ENCODE peak calls at places on chromosome 9, in ten cellular contexts. U, P, K, H, B, Y, C, V, T and X are unnamed samples.

GRCh38 chr9:20500101-20500500 is 122.2 kb downstream of the MLLT3 start:
- DNase-seq in U (no peak), P (no peak), K (no peak), H (no peak), B (no peak), Y (no peak), C (no peak), V (no peak), T (no peak), X (no peak)

GRCh38 chr9:16460711-16461110 is 409.8 kb downstream of the BNC2 start:
- DNase-seq in U (no peak), P (no peak), K (no peak), H (no peak), B (no peak), Y (no peak), C (no peak), V (no peak), T (no peak), X (no peak)

GRCh38 chr9:95313010-95313498 is 4.5 kb downstream of the FANCC start:
- DNase-seq in U (peak; percentile 73), P (peak; percentile 43), K (no peak), H (peak; percentile 55), B (peak; percentile 77), Y (peak; percentile 80), C (no peak), V (peak; percentile 92), T (peak; percentile 57), X (no peak)

GRCh38 chr9:121253162-121253561 is 14.8 kb upstream of the GSN start:
- DNase-seq in U (no peak), P (no peak), K (no peak), H (no peak), B (no peak), Y (no peak), C (no peak), V (no peak), T (no peak), X (no peak)

GRCh38 chr9:4346111-4346510 is 46.2 kb upstream of the GLIS3 start:
- DNase-seq in U (no peak), P (no peak), K (no peak), H (no peak), B (no peak), Y (no peak), C (no peak), V (no peak), T (no peak), X (no peak)

GRCh38 chr9:20625003-20625349 is 2.7 kb upstream of the MLLT3 start:
- DNase-seq in U (no peak), P (no peak), K (no peak), H (no peak), B (no peak), Y (no peak), C (no peak), V (no peak), T (no peak), X (no peak)

GRCh38 chr9:83986765-83987401 is 6.3 kb downstream of the RMI1 start:
- DNase-seq in U (no peak), P (no peak), K (no peak), H (peak; percentile 60), B (no peak), Y (no peak), C (no peak), V (no peak), T (no peak), X (peak; percentile 54)

GRCh38 chr9:97419315-97419867 is 7.5 kb downstream of the TDRD7 start:
- DNase-seq in U (no peak), P (no peak), K (peak; percentile 28), H (peak; percentile 47), B (no peak), Y (no peak), C (no peak), V (no peak), T (peak; percentile 83), X (no peak)

GRCh38 chr9:120578614-120579013 is 1.4 kb downstream of the CDK5RAP2 start:
- DNase-seq in U (no peak), P (no peak), K (no peak), H (no peak), B (no peak), Y (no peak), C (no peak), V (no peak), T (no peak), X (no peak)

GRCh38 chr9:120583958-120584369 is 4.0 kb upstream of the CDK5RAP2 start:
- DNase-seq in U (no peak), P (no peak), K (peak; percentile 80), H (peak; percentile 73), B (no peak), Y (no peak), C (peak; percentile 7), V (peak; percentile 40), T (peak; percentile 80), X (peak; percentile 24)

GRCh38 chr9:89051421-89051820 is 60.2 kb downstream of the S1PR3 start:
- DNase-seq in U (no peak), P (no peak), K (no peak), H (no peak), B (no peak), Y (no peak), C (no peak), V (peak; percentile 13), T (no peak), X (no peak)

GRCh38 chr9:22146604-22147003 is 137.5 kb upstream of the CDKN2B start:
- DNase-seq in U (no peak), P (no peak), K (no peak), H (no peak), B (no peak), Y (no peak), C (no peak), V (no peak), T (no peak), X (no peak)
- TF ChIP-seq CTCF in U (no peak), P (no peak), K (no peak), H (no peak), B (no peak), Y (no peak), C (no peak), V (no peak), T (no peak), X (no peak)

GRCh38 chr9:2623866-2624682 is 2.5 kb downstream of the VLDLR start:
- DNase-seq in U (no peak), P (no peak), K (no peak), H (no peak), B (no peak), Y (no peak), C (no peak), V (peak; percentile 61), T (no peak), X (no peak)

GRCh38 chr9:2620876-2621677 is 510 bp upstream of the VLDLR start:
- DNase-seq in U (peak; percentile 92), P (no peak), K (peak; percentile 53), H (peak; percentile 82), B (peak; percentile 81), Y (peak; percentile 79), C (no peak), V (peak; percentile 94), T (peak; percentile 58), X (peak; percentile 24)

GRCh38 chr9:2622361-2623045 is 916 bp downstream of the VLDLR start:
- DNase-seq in U (peak; percentile 63), P (peak; percentile 18), K (no peak), H (no peak), B (peak; percentile 34), Y (peak; percentile 31), C (no peak), V (peak; percentile 52), T (peak; percentile 24), X (peak; percentile 32)

GRCh38 chr9:2623046-2623865 is 1.7 kb downstream of the VLDLR start:
- DNase-seq in U (peak; percentile 79), P (peak; percentile 23), K (no peak), H (peak; percentile 59), B (peak; percentile 79), Y (peak; percentile 51), C (no peak), V (peak; percentile 71), T (peak; percentile 35), X (peak; percentile 18)

DNA sequence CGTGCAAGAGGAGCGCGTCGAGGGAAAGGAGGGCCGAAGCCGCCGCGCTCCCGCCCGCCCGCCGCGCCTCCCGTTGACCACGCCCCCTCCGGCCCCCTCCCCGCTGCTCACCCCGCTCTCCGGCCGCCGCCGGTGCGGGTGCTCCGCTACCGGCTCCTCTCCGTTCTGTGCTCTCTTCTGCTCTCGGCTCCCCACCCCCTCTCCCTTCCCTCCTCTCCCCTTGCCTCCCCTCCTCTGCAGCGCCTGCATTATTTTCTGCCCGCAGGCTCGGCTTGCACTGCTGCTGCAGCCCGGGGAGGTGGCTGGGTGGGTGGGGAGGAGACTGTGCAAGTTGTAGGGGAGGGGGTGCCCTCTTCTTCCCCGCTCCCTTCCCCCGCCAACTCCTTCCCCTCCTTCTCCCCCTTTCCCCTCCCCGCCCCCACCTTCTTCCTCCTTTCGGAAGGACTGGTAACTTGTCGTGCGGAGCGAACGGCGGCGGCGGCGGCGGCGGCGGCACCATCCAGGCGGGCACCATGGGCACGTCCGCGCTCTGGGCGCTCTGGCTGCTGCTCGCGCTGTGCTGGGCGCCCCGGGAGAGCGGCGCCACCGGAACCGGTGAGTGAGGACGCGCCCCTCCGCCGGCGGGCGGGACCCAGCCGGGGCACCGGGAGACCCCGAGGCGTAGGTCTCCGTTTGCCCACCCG is at the start of gene VLDLR:
- DNase-seq in U (peak; percentile 66), P (peak; percentile 34), K (no peak), H (peak; percentile 25), B (peak; percentile 60), Y (peak; percentile 63), C (no peak), V (peak; percentile 72), T (peak; percentile 24), X (peak; percentile 26)
- TF ChIP-seq CTCF in U (no peak), P (no peak), K (no peak), H (no peak), B (no peak), Y (no peak), C (no peak), V (no peak), T (no peak), X (no peak)

DNA sequence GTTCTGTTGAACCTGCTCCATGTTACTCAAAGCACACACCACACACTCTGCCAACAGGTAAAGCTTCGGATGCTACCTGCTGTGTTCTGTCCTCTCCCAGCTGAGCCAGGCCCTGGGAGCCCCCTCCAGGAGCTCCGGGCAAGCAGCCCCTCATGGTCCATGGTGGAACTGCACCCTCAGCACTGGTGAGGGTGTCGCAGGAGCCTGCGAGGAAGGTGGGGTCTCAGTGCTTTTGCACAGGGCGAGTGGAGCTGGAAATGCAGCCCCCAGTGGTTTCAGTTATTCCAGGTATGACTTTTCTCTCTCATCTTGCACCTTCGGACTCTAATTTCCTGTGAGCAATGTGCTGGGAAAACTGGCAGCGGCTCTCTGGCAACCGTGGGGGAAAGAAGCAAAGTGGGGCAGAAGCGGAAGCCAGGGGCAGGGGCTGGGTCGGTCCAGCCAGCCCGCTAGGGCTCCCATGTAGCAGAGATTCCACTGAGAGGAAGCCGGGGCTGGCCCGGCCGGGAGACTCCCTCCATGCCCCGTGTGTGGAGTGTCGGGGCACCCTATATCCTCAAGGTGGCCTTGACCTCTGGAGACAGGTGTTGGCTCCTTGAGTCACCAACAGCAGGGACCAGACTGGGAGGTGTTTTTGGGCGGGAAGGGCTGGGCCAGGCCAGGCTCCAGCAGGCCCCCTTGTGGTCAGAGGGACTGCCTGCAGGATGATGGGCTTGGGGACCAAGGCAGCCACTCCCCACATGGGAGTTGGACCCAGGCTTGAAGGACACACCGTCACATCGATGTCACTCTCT is 75.6 kb upstream of the PRSS3 start:
- DNase-seq in U (no peak), P (peak; percentile 46), K (no peak), H (no peak), B (no peak), Y (peak; percentile 30), C (no peak), V (peak; percentile 79), T (no peak), X (peak; percentile 21)
- TF ChIP-seq CTCF in U (no peak), P (peak; percentile 46), K (peak; percentile 52), H (peak; percentile 57), B (peak; percentile 49), Y (peak; percentile 39), C (peak; percentile 37), V (peak; percentile 88), T (peak; percentile 70), X (peak; percentile 39)

GRCh38 chr9:76109953-76110352 is 219.5 kb downstream of the PCSK5 start:
- DNase-seq in U (no peak), P (no peak), K (no peak), H (no peak), B (no peak), Y (no peak), C (no peak), V (no peak), T (no peak), X (no peak)
- TF ChIP-seq CTCF in U (no peak), P (no peak), K (no peak), H (no peak), B (no peak), Y (no peak), C (no peak), V (no peak), T (no peak), X (no peak)